ENCODE peak calls at places on chromosomes 3 and 15, in seven cellular contexts. One of them, this sample, is unnamed.

GRCh38 chr15:37125143-37125542 is 24.8 kb upstream of the MEIS2 start:
- DNase-seq in GM12878: no peak
- DNase-seq in HCT116: no peak
- DNase-seq in SK-N-SH: no peak
- DNase-seq in HepG2: no peak
- DNase-seq in K562: no peak
- DNase-seq in H1: no peak
- DNase-seq in this sample: no peak

GRCh38 chr3:134709563-134710312 is 58.9 kb upstream of the KY start:
- DNase-seq in GM12878: no peak
- DNase-seq in HCT116: no peak
- DNase-seq in SK-N-SH: no peak
- DNase-seq in HepG2: no peak
- DNase-seq in K562: no peak
- DNase-seq in H1: no peak
- DNase-seq in this sample: no peak

GRCh38 chr3:11290743-11291680 is 18.8 kb downstream of the ATG7 start:
- DNase-seq in GM12878: no peak
- DNase-seq in HCT116: no peak
- DNase-seq in SK-N-SH: no peak
- DNase-seq in HepG2: no peak
- DNase-seq in K562: peak; percentile 82
- DNase-seq in H1: no peak
- DNase-seq in this sample: no peak

GRCh38 chr3:51024765-51025681 is 350.3 kb downstream of the DOCK3 start:
- DNase-seq in GM12878: no peak
- DNase-seq in HCT116: no peak
- DNase-seq in SK-N-SH: no peak
- DNase-seq in HepG2: no peak
- DNase-seq in K562: peak; percentile 1
- DNase-seq in H1: no peak
- DNase-seq in this sample: no peak

GRCh38 chr3:42979044-42979962 is at the start of gene GASK1A:
- DNase-seq in GM12878: no peak
- DNase-seq in HCT116: no peak
- DNase-seq in SK-N-SH: peak; percentile 76
- DNase-seq in HepG2: no peak
- DNase-seq in K562: no peak
- DNase-seq in H1: peak; percentile 87
- DNase-seq in this sample: peak; percentile 60

GRCh38 chr3:52231502-52232278 is 6.2 kb upstream of the TLR9 start:
- DNase-seq in GM12878: no peak
- DNase-seq in HCT116: no peak
- DNase-seq in SK-N-SH: peak; percentile 90
- DNase-seq in HepG2: no peak
- DNase-seq in K562: peak; percentile 72
- DNase-seq in H1: peak; percentile 97
- DNase-seq in this sample: peak; percentile 69

GRCh38 chr3:117610156-117610555 is 900.6 kb downstream of the TUSC7 start:
- DNase-seq in GM12878: no peak
- DNase-seq in HCT116: no peak
- DNase-seq in SK-N-SH: no peak
- DNase-seq in HepG2: no peak
- DNase-seq in K562: no peak
- DNase-seq in H1: no peak
- DNase-seq in this sample: no peak

GRCh38 chr3:189132125-189132744 is 39.5 kb upstream of the TPRG1 start:
- DNase-seq in GM12878: peak; percentile 9
- DNase-seq in HCT116: peak; percentile 93
- DNase-seq in SK-N-SH: no peak
- DNase-seq in HepG2: peak; percentile 65
- DNase-seq in K562: no peak
- DNase-seq in H1: no peak
- DNase-seq in this sample: no peak

GRCh38 chr3:181008796-181009195 is 19.3 kb upstream of the DNAJC19 start:
- DNase-seq in GM12878: no peak
- DNase-seq in HCT116: no peak
- DNase-seq in SK-N-SH: no peak
- DNase-seq in HepG2: no peak
- DNase-seq in K562: no peak
- DNase-seq in H1: no peak
- DNase-seq in this sample: no peak

GRCh38 chr15:58522391-58522790 is 90.6 kb downstream of the LIPC start:
- DNase-seq in GM12878: no peak
- DNase-seq in HCT116: no peak
- DNase-seq in SK-N-SH: no peak
- DNase-seq in HepG2: no peak
- DNase-seq in K562: no peak
- DNase-seq in H1: no peak
- DNase-seq in this sample: no peak

GRCh38 chr3:188230962-188231361 is 77.0 kb downstream of the LPP start:
- DNase-seq in GM12878: no peak
- DNase-seq in HCT116: peak; percentile 16
- DNase-seq in SK-N-SH: no peak
- DNase-seq in HepG2: no peak
- DNase-seq in K562: no peak
- DNase-seq in H1: no peak
- DNase-seq in this sample: no peak

GRCh38 chr15:101027273-101027901 is 108.2 kb downstream of the LRRK1 start:
- DNase-seq in GM12878: no peak
- DNase-seq in HCT116: no peak
- DNase-seq in SK-N-SH: no peak
- DNase-seq in HepG2: no peak
- DNase-seq in K562: no peak
- DNase-seq in H1: peak; percentile 46
- DNase-seq in this sample: no peak

GRCh38 chr15:43241100-43241499 is 20.3 kb upstream of the EPB42 start:
- DNase-seq in GM12878: no peak
- DNase-seq in HCT116: no peak
- DNase-seq in SK-N-SH: no peak
- DNase-seq in HepG2: no peak
- DNase-seq in K562: no peak
- DNase-seq in H1: no peak
- DNase-seq in this sample: no peak

GRCh38 chr3:136266468-136266867 is 16.3 kb downstream of the PCCB start:
- DNase-seq in GM12878: no peak
- DNase-seq in HCT116: no peak
- DNase-seq in SK-N-SH: no peak
- DNase-seq in HepG2: peak; percentile 16
- DNase-seq in K562: no peak
- DNase-seq in H1: no peak
- DNase-seq in this sample: peak; percentile 12

GRCh38 chr3:62718515-62719320 is 156.5 kb downstream of the CADPS start:
- DNase-seq in GM12878: no peak
- DNase-seq in HCT116: no peak
- DNase-seq in SK-N-SH: no peak
- DNase-seq in HepG2: no peak
- DNase-seq in K562: no peak
- DNase-seq in H1: no peak
- DNase-seq in this sample: no peak

GRCh38 chr15:58159827-58160386 is 21.7 kb downstream of the AQP9 start:
- DNase-seq in GM12878: no peak
- DNase-seq in HCT116: no peak
- DNase-seq in SK-N-SH: no peak
- DNase-seq in HepG2: no peak
- DNase-seq in K562: no peak
- DNase-seq in H1: no peak
- DNase-seq in this sample: no peak

GRCh38 chr15:99315636-99316035 is 64.4 kb downstream of the LRRC28 start:
- DNase-seq in GM12878: no peak
- DNase-seq in HCT116: peak; percentile 22
- DNase-seq in SK-N-SH: no peak
- DNase-seq in HepG2: no peak
- DNase-seq in K562: no peak
- DNase-seq in H1: no peak
- DNase-seq in this sample: no peak

GRCh38 chr3:71495708-71496472 is 87.6 kb downstream of the FOXP1 start:
- DNase-seq in GM12878: no peak
- DNase-seq in HCT116: no peak
- DNase-seq in SK-N-SH: no peak
- DNase-seq in HepG2: peak; percentile 5
- DNase-seq in K562: peak; percentile 47
- DNase-seq in H1: no peak
- DNase-seq in this sample: no peak

GRCh38 chr3:192727032-192727847 is at the start of gene FGF12:
- DNase-seq in GM12878: no peak
- DNase-seq in HCT116: no peak
- DNase-seq in SK-N-SH: peak; percentile 83
- DNase-seq in HepG2: peak; percentile 2
- DNase-seq in K562: peak; percentile 1
- DNase-seq in H1: peak; percentile 94
- DNase-seq in this sample: peak; percentile 99

GRCh38 chr3:73868688-73869315 is 244.1 kb upstream of the PDZRN3 start:
- DNase-seq in GM12878: no peak
- DNase-seq in HCT116: no peak
- DNase-seq in SK-N-SH: peak; percentile 48
- DNase-seq in HepG2: peak; percentile 12
- DNase-seq in K562: peak; percentile 4
- DNase-seq in H1: peak; percentile 53
- DNase-seq in this sample: peak; percentile 60

GRCh38 chr3:25897019-25897418 is 107.1 kb downstream of the OXSM start:
- DNase-seq in GM12878: no peak
- DNase-seq in HCT116: peak; percentile 51
- DNase-seq in SK-N-SH: no peak
- DNase-seq in HepG2: peak; percentile 20
- DNase-seq in K562: peak; percentile 72
- DNase-seq in H1: peak; percentile 61
- DNase-seq in this sample: peak; percentile 42

GRCh38 chr3:196219194-196219969 is 3.0 kb downstream of the SLC51A start:
- DNase-seq in GM12878: peak; percentile 64
- DNase-seq in HCT116: no peak
- DNase-seq in SK-N-SH: peak; percentile 88
- DNase-seq in HepG2: no peak
- DNase-seq in K562: no peak
- DNase-seq in H1: no peak
- DNase-seq in this sample: no peak

GRCh38 chr3:69770219-69770618 is 31.0 kb downstream of the MITF start:
- DNase-seq in GM12878: no peak
- DNase-seq in HCT116: no peak
- DNase-seq in SK-N-SH: no peak
- DNase-seq in HepG2: no peak
- DNase-seq in K562: no peak
- DNase-seq in H1: no peak
- DNase-seq in this sample: peak; percentile 6

GRCh38 chr3:179069762-179070390 is 1.7 kb downstream of the ZMAT3 start:
- DNase-seq in GM12878: no peak
- DNase-seq in HCT116: no peak
- DNase-seq in SK-N-SH: peak; percentile 22
- DNase-seq in HepG2: no peak
- DNase-seq in K562: no peak
- DNase-seq in H1: no peak
- DNase-seq in this sample: no peak

GRCh38 chr3:151169700-151170224 is 33.3 kb downstream of the GPR171 start:
- DNase-seq in GM12878: no peak
- DNase-seq in HCT116: no peak
- DNase-seq in SK-N-SH: no peak
- DNase-seq in HepG2: no peak
- DNase-seq in K562: no peak
- DNase-seq in H1: no peak
- DNase-seq in this sample: no peak

GRCh38 chr3:48415251-48415953 is 14.5 kb downstream of the PLXNB1 start:
- DNase-seq in GM12878: no peak
- DNase-seq in HCT116: no peak
- DNase-seq in SK-N-SH: peak; percentile 31
- DNase-seq in HepG2: no peak
- DNase-seq in K562: no peak
- DNase-seq in H1: no peak
- DNase-seq in this sample: no peak

GRCh38 chr3:1087066-1087555 is 5.7 kb upstream of the CNTN6 start:
- DNase-seq in GM12878: no peak
- DNase-seq in HCT116: no peak
- DNase-seq in SK-N-SH: no peak
- DNase-seq in HepG2: no peak
- DNase-seq in K562: no peak
- DNase-seq in H1: no peak
- DNase-seq in this sample: peak; percentile 37
- TF ChIP-seq JUND in GM12878: no peak
- TF ChIP-seq JUND in HCT116: no peak
- TF ChIP-seq JUND in SK-N-SH: no peak
- TF ChIP-seq JUND in HepG2: no peak
- TF ChIP-seq JUND in K562: no peak
- TF ChIP-seq JUND in H1: no peak
- TF ChIP-seq JUND in this sample: no peak

GRCh38 chr3:157531301-157531660 is 28.1 kb upstream of the VEPH1 start:
- DNase-seq in GM12878: no peak
- DNase-seq in HCT116: no peak
- DNase-seq in SK-N-SH: no peak
- DNase-seq in HepG2: no peak
- DNase-seq in K562: no peak
- DNase-seq in H1: no peak
- DNase-seq in this sample: no peak
- TF ChIP-seq JUND in GM12878: no peak
- TF ChIP-seq JUND in HCT116: no peak
- TF ChIP-seq JUND in SK-N-SH: no peak
- TF ChIP-seq JUND in HepG2: no peak
- TF ChIP-seq JUND in K562: no peak
- TF ChIP-seq JUND in H1: no peak
- TF ChIP-seq JUND in this sample: no peak

GRCh38 chr3:147409143-147410121 is at the start of gene ZIC1:
- DNase-seq in GM12878: no peak
- DNase-seq in HCT116: no peak
- DNase-seq in SK-N-SH: peak; percentile 93
- DNase-seq in HepG2: no peak
- DNase-seq in K562: no peak
- DNase-seq in H1: no peak
- DNase-seq in this sample: no peak

GRCh38 chr3:147407107-147407494 is 758 bp upstream of the ZIC4 start:
- DNase-seq in GM12878: no peak
- DNase-seq in HCT116: no peak
- DNase-seq in SK-N-SH: no peak
- DNase-seq in HepG2: no peak
- DNase-seq in K562: no peak
- DNase-seq in H1: no peak
- DNase-seq in this sample: peak; percentile 53

GRCh38 chr3:147410126-147410517 is 957 bp downstream of the ZIC1 start:
- DNase-seq in GM12878: no peak
- DNase-seq in HCT116: no peak
- DNase-seq in SK-N-SH: no peak
- DNase-seq in HepG2: no peak
- DNase-seq in K562: no peak
- DNase-seq in H1: no peak
- DNase-seq in this sample: no peak

GRCh38 chr3:147407495-147408179 is 1.3 kb upstream of the ZIC4 start:
- DNase-seq in GM12878: no peak
- DNase-seq in HCT116: no peak
- DNase-seq in SK-N-SH: no peak
- DNase-seq in HepG2: no peak
- DNase-seq in K562: no peak
- DNase-seq in H1: no peak
- DNase-seq in this sample: no peak

GRCh38 chr3:147408180-147409105 is 722 bp upstream of the ZIC1 start:
- DNase-seq in GM12878: no peak
- DNase-seq in HCT116: no peak
- DNase-seq in SK-N-SH: no peak
- DNase-seq in HepG2: no peak
- DNase-seq in K562: no peak
- DNase-seq in H1: no peak
- DNase-seq in this sample: no peak
- TF ChIP-seq JUND in GM12878: no peak
- TF ChIP-seq JUND in HCT116: no peak
- TF ChIP-seq JUND in SK-N-SH: no peak
- TF ChIP-seq JUND in HepG2: no peak
- TF ChIP-seq JUND in K562: no peak
- TF ChIP-seq JUND in H1: no peak
- TF ChIP-seq JUND in this sample: no peak

GRCh38 chr15:48185527-48185926 is 5.9 kb upstream of the CTXN2 start:
- DNase-seq in GM12878: no peak
- DNase-seq in HCT116: no peak
- DNase-seq in SK-N-SH: no peak
- DNase-seq in HepG2: no peak
- DNase-seq in K562: no peak
- DNase-seq in H1: no peak
- DNase-seq in this sample: no peak
- TF ChIP-seq JUND in GM12878: no peak
- TF ChIP-seq JUND in HCT116: no peak
- TF ChIP-seq JUND in SK-N-SH: no peak
- TF ChIP-seq JUND in HepG2: no peak
- TF ChIP-seq JUND in K562: no peak
- TF ChIP-seq JUND in H1: no peak
- TF ChIP-seq JUND in this sample: no peak

This sample was measured in T47D.